ENCODE peak calls at places on chromosome 3, in seven cellular contexts. One of them, this sample, is unnamed.
A peak's percentile ranks its signal among the peaks of the same experiment; 100 is the strongest.

GRCh38 chr3:165103616-165104015 is 25.3 kb upstream of the SI start:
- DNase-seq in heart right ventricle: no peak
- DNase-seq in CD4-positive, alpha-beta T cell: no peak
- DNase-seq in astrocyte of the cerebellum: no peak
- DNase-seq in B cell: no peak
- DNase-seq in upper lobe of left lung: no peak
- DNase-seq in spleen: no peak
- DNase-seq in this sample: no peak

GRCh38 chr3:149501524-149501923 is 27.0 kb downstream of the TM4SF4 start:
- DNase-seq in heart right ventricle: no peak
- DNase-seq in CD4-positive, alpha-beta T cell: no peak
- DNase-seq in astrocyte of the cerebellum: peak; percentile 82
- DNase-seq in B cell: no peak
- DNase-seq in upper lobe of left lung: no peak
- DNase-seq in spleen: no peak
- DNase-seq in this sample: no peak

GRCh38 chr3:112638327-112639020 is 2.5 kb downstream of the CCDC80 start:
- DNase-seq in heart right ventricle: peak; percentile 45
- DNase-seq in CD4-positive, alpha-beta T cell: no peak
- DNase-seq in astrocyte of the cerebellum: no peak
- DNase-seq in B cell: no peak
- DNase-seq in upper lobe of left lung: peak; percentile 69
- DNase-seq in spleen: no peak
- DNase-seq in this sample: no peak

GRCh38 chr3:143301502-143301901 is 181.9 kb downstream of the CHST2 start:
- DNase-seq in heart right ventricle: no peak
- DNase-seq in CD4-positive, alpha-beta T cell: no peak
- DNase-seq in astrocyte of the cerebellum: no peak
- DNase-seq in B cell: no peak
- DNase-seq in upper lobe of left lung: no peak
- DNase-seq in spleen: no peak
- DNase-seq in this sample: no peak

GRCh38 chr3:144036498-144036897 is 64.9 kb downstream of the DIPK2A start:
- DNase-seq in heart right ventricle: no peak
- DNase-seq in CD4-positive, alpha-beta T cell: no peak
- DNase-seq in astrocyte of the cerebellum: no peak
- DNase-seq in B cell: no peak
- DNase-seq in upper lobe of left lung: no peak
- DNase-seq in spleen: no peak
- DNase-seq in this sample: no peak

GRCh38 chr3:126961191-126961790 is 21.6 kb upstream of the PLXNA1 start:
- DNase-seq in heart right ventricle: peak; percentile 76
- DNase-seq in CD4-positive, alpha-beta T cell: no peak
- DNase-seq in astrocyte of the cerebellum: no peak
- DNase-seq in B cell: no peak
- DNase-seq in upper lobe of left lung: peak; percentile 32
- DNase-seq in spleen: peak; percentile 86
- DNase-seq in this sample: no peak

GRCh38 chr3:112467584-112467983 is 31.7 kb downstream of the BTLA start:
- DNase-seq in heart right ventricle: no peak
- DNase-seq in CD4-positive, alpha-beta T cell: no peak
- DNase-seq in astrocyte of the cerebellum: no peak
- DNase-seq in B cell: no peak
- DNase-seq in upper lobe of left lung: no peak
- DNase-seq in spleen: no peak
- DNase-seq in this sample: no peak

GRCh38 chr3:126932188-126932931 is 50.6 kb upstream of the PLXNA1 start:
- DNase-seq in heart right ventricle: peak; percentile 28
- DNase-seq in CD4-positive, alpha-beta T cell: no peak
- DNase-seq in astrocyte of the cerebellum: peak; percentile 16
- DNase-seq in B cell: peak; percentile 21
- DNase-seq in upper lobe of left lung: no peak
- DNase-seq in spleen: peak; percentile 83
- DNase-seq in this sample: no peak

GRCh38 chr3:197880361-197881339 is 69.3 kb upstream of the RPL35A start:
- DNase-seq in heart right ventricle: no peak
- DNase-seq in CD4-positive, alpha-beta T cell: no peak
- DNase-seq in astrocyte of the cerebellum: no peak
- DNase-seq in B cell: no peak
- DNase-seq in upper lobe of left lung: no peak
- DNase-seq in spleen: no peak
- DNase-seq in this sample: no peak

GRCh38 chr3:111315911-111316310 is 226.1 kb upstream of the CD96 start:
- DNase-seq in heart right ventricle: no peak
- DNase-seq in CD4-positive, alpha-beta T cell: no peak
- DNase-seq in astrocyte of the cerebellum: peak; percentile 74
- DNase-seq in B cell: no peak
- DNase-seq in upper lobe of left lung: no peak
- DNase-seq in spleen: no peak
- DNase-seq in this sample: no peak

GRCh38 chr3:70982700-70983140 is 600.8 kb downstream of the FOXP1 start:
- DNase-seq in heart right ventricle: peak; percentile 15
- DNase-seq in CD4-positive, alpha-beta T cell: peak; percentile 3
- DNase-seq in astrocyte of the cerebellum: peak; percentile 38
- DNase-seq in B cell: no peak
- DNase-seq in upper lobe of left lung: no peak
- DNase-seq in spleen: no peak
- DNase-seq in this sample: peak; percentile 14

GRCh38 chr3:190017575-190018288 is 103.0 kb downstream of the P3H2 start:
- DNase-seq in heart right ventricle: no peak
- DNase-seq in CD4-positive, alpha-beta T cell: no peak
- DNase-seq in astrocyte of the cerebellum: peak; percentile 72
- DNase-seq in B cell: no peak
- DNase-seq in upper lobe of left lung: no peak
- DNase-seq in spleen: no peak
- DNase-seq in this sample: no peak

GRCh38 chr3:53495091-53495517 is 693 bp downstream of the CACNA1D start:
- DNase-seq in heart right ventricle: no peak
- DNase-seq in CD4-positive, alpha-beta T cell: no peak
- DNase-seq in astrocyte of the cerebellum: no peak
- DNase-seq in B cell: no peak
- DNase-seq in upper lobe of left lung: peak; percentile 80
- DNase-seq in spleen: no peak
- DNase-seq in this sample: no peak

DNA sequence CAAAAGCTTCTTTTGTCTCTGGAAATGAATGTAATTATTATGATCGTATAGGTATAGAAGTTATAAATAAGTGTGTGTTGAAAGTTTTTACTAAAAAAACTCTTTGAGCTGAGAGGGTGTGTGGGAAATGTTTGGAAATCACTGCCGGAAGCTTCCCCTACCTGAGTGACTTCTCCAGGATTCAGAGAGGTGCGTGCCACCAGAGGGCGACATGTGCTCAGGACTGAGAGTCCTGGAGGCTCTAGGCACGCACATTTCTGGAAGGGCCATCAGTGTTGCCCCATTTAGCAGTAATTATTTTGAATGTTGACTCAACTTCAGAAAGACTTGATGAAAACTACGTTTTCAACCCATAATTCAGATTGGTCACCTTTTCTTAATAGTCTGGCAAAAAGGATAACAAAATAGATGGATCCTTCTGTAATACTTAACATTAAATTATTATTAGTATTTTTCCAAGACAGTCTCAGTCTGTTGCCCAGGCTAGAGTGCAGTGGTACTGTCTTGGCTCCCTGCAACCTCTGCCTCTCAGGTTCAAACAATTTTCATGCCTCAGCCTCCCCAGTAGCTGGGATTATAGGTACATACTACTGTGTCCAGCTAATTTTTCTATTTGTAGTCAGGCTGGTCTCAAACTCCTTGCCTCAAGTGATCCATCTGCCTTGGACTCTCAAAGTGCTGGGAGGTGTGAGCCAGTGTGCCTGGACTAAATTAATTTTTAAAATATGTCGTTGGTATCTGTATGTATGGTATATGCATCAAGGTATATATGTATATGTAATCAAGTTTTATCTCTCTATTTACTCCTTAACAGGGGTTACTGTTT is 34.5 kb downstream of the GPR171 start:
- DNase-seq in heart right ventricle: peak; percentile 83
- DNase-seq in CD4-positive, alpha-beta T cell: peak; percentile 72
- DNase-seq in astrocyte of the cerebellum: peak; percentile 41
- DNase-seq in B cell: peak; percentile 69
- DNase-seq in upper lobe of left lung: no peak
- DNase-seq in spleen: peak; percentile 93
- DNase-seq in this sample: peak; percentile 54
- TF ChIP-seq CTCF in heart right ventricle: peak; percentile 81
- TF ChIP-seq CTCF in CD4-positive, alpha-beta T cell: peak; percentile 97
- TF ChIP-seq CTCF in astrocyte of the cerebellum: peak; percentile 90
- TF ChIP-seq CTCF in B cell: peak; percentile 79
- TF ChIP-seq CTCF in upper lobe of left lung: peak; percentile 65
- TF ChIP-seq CTCF in spleen: peak; percentile 77
- TF ChIP-seq CTCF in this sample: peak; percentile 91

GRCh38 chr3:11717768-11718581 is 74.3 kb upstream of the VGLL4 start:
- DNase-seq in heart right ventricle: no peak
- DNase-seq in CD4-positive, alpha-beta T cell: no peak
- DNase-seq in astrocyte of the cerebellum: no peak
- DNase-seq in B cell: no peak
- DNase-seq in upper lobe of left lung: no peak
- DNase-seq in spleen: no peak
- DNase-seq in this sample: no peak

GRCh38 chr3:11718582-11719405 is 75.1 kb upstream of the VGLL4 start:
- DNase-seq in heart right ventricle: peak; percentile 53
- DNase-seq in CD4-positive, alpha-beta T cell: peak; percentile 9
- DNase-seq in astrocyte of the cerebellum: no peak
- DNase-seq in B cell: peak; percentile 59
- DNase-seq in upper lobe of left lung: no peak
- DNase-seq in spleen: peak; percentile 86
- DNase-seq in this sample: peak; percentile 11

GRCh38 chr3:11719406-11720219 is 75.9 kb upstream of the VGLL4 start:
- DNase-seq in heart right ventricle: peak; percentile 73
- DNase-seq in CD4-positive, alpha-beta T cell: peak; percentile 63
- DNase-seq in astrocyte of the cerebellum: no peak
- DNase-seq in B cell: peak; percentile 67
- DNase-seq in upper lobe of left lung: peak; percentile 97
- DNase-seq in spleen: peak; percentile 94
- DNase-seq in this sample: peak; percentile 94

GRCh38 chr3:11717301-11717700 is 73.6 kb upstream of the VGLL4 start:
- DNase-seq in heart right ventricle: no peak
- DNase-seq in CD4-positive, alpha-beta T cell: no peak
- DNase-seq in astrocyte of the cerebellum: no peak
- DNase-seq in B cell: no peak
- DNase-seq in upper lobe of left lung: no peak
- DNase-seq in spleen: no peak
- DNase-seq in this sample: no peak

DNA sequence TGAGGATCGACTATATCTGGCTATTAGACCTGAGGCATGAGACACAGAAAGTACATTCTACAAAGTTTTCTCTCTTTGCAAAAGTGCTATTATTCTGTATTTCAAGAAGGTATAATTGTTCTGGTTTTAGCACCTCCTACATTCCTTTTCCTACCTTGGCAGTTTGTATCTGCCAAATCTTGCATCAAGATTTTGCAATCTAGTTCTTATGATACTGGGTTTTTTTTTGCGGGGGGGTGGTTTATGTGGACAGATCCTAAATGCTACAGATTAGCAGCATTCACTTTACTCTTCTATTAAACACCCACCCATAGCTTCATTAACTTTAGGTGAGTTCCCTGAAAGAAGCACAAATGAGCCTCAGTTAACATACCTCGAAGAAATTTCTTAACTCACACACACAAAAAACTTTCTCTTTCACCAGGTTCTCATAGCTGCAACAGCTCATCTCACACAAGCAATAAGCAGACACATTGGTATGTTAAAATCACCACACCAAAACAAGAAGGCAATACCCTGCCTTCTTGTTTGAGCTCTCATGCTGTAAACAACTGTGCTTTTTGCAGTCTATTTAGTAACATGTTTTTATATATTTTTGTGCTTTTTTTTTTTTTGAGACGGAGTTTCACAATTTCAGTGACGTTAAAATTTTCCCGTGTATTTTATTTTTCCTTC is 73.0 kb upstream of the VGLL4 start:
- DNase-seq in heart right ventricle: no peak
- DNase-seq in CD4-positive, alpha-beta T cell: no peak
- DNase-seq in astrocyte of the cerebellum: no peak
- DNase-seq in B cell: no peak
- DNase-seq in upper lobe of left lung: no peak
- DNase-seq in spleen: no peak
- DNase-seq in this sample: no peak
- TF ChIP-seq CTCF in heart right ventricle: no peak
- TF ChIP-seq CTCF in CD4-positive, alpha-beta T cell: no peak
- TF ChIP-seq CTCF in astrocyte of the cerebellum: no peak
- TF ChIP-seq CTCF in B cell: no peak
- TF ChIP-seq CTCF in upper lobe of left lung: no peak
- TF ChIP-seq CTCF in spleen: no peak
- TF ChIP-seq CTCF in this sample: no peak

GRCh38 chr3:196162679-196163078 is 48.5 kb downstream of the ZDHHC19 start:
- DNase-seq in heart right ventricle: no peak
- DNase-seq in CD4-positive, alpha-beta T cell: no peak
- DNase-seq in astrocyte of the cerebellum: no peak
- DNase-seq in B cell: no peak
- DNase-seq in upper lobe of left lung: no peak
- DNase-seq in spleen: peak; percentile 36
- DNase-seq in this sample: no peak

GRCh38 chr3:196165850-196166249 is 45.4 kb downstream of the ZDHHC19 start:
- DNase-seq in heart right ventricle: no peak
- DNase-seq in CD4-positive, alpha-beta T cell: no peak
- DNase-seq in astrocyte of the cerebellum: no peak
- DNase-seq in B cell: no peak
- DNase-seq in upper lobe of left lung: no peak
- DNase-seq in spleen: no peak
- DNase-seq in this sample: no peak

GRCh38 chr3:196164576-196164975 is 46.6 kb downstream of the ZDHHC19 start:
- DNase-seq in heart right ventricle: no peak
- DNase-seq in CD4-positive, alpha-beta T cell: no peak
- DNase-seq in astrocyte of the cerebellum: no peak
- DNase-seq in B cell: no peak
- DNase-seq in upper lobe of left lung: no peak
- DNase-seq in spleen: no peak
- DNase-seq in this sample: no peak

GRCh38 chr3:196163687-196164493 is 47.3 kb downstream of the ZDHHC19 start:
- DNase-seq in heart right ventricle: peak; percentile 46
- DNase-seq in CD4-positive, alpha-beta T cell: no peak
- DNase-seq in astrocyte of the cerebellum: no peak
- DNase-seq in B cell: no peak
- DNase-seq in upper lobe of left lung: peak; percentile 78
- DNase-seq in spleen: peak; percentile 74
- DNase-seq in this sample: no peak

DNA sequence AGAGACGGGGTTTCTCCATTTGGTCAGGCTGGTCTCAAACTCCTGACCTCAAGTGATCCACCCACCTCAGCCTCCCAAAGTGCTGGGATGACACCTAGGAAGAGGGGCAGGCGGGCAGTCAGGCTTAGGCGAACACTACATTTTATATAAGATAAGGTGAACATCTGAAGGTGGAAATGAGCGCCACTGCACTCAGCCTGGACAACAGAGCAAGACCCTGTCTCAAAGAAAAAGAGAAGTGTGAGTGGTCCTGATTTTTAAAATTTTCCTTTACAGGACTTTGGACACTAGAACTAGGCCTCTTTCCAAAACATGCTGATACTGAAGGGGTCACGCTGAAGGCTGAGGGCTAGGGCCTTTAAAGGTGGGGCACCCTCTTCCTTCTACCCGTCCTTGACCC is 48.0 kb downstream of the ZDHHC19 start:
- DNase-seq in heart right ventricle: no peak
- DNase-seq in CD4-positive, alpha-beta T cell: no peak
- DNase-seq in astrocyte of the cerebellum: no peak
- DNase-seq in B cell: no peak
- DNase-seq in upper lobe of left lung: no peak
- DNase-seq in spleen: peak; percentile 31
- DNase-seq in this sample: no peak
- TF ChIP-seq CTCF in heart right ventricle: no peak
- TF ChIP-seq CTCF in CD4-positive, alpha-beta T cell: no peak
- TF ChIP-seq CTCF in astrocyte of the cerebellum: no peak
- TF ChIP-seq CTCF in B cell: no peak
- TF ChIP-seq CTCF in upper lobe of left lung: no peak
- TF ChIP-seq CTCF in spleen: no peak
- TF ChIP-seq CTCF in this sample: no peak

GRCh38 chr3:185823280-185824044 is 1.4 kb downstream of the IGF2BP2 start:
- DNase-seq in heart right ventricle: peak; percentile 42
- DNase-seq in CD4-positive, alpha-beta T cell: no peak
- DNase-seq in astrocyte of the cerebellum: no peak
- DNase-seq in B cell: no peak
- DNase-seq in upper lobe of left lung: peak; percentile 89
- DNase-seq in spleen: peak; percentile 82
- DNase-seq in this sample: peak; percentile 44
- TF ChIP-seq CTCF in heart right ventricle: peak; percentile 20
- TF ChIP-seq CTCF in CD4-positive, alpha-beta T cell: no peak
- TF ChIP-seq CTCF in astrocyte of the cerebellum: peak; percentile 32
- TF ChIP-seq CTCF in B cell: no peak
- TF ChIP-seq CTCF in upper lobe of left lung: no peak
- TF ChIP-seq CTCF in spleen: no peak
- TF ChIP-seq CTCF in this sample: peak; percentile 33

This sample was measured in progenitor cell of endocrine pancreas.